ENCODE peak calls at places on chromosome 13, in ten cellular contexts. O is RPMI8226; E is Peyer's patch; H is activated T-cell treated with anti-CD3 and anti-CD28 coated beads for 1 hour; J is NCI-H2107; A is WERI-Rb-1; G is activated CD4-positive, CD25-positive, alpha-beta regulatory T cell; W is activated naive CD8-positive, alpha-beta T cell treated with anti-CD3 and anti-CD28 coated beads, Interleukin-2, amount 50 U/mL, for 24 hours; Z is activated T-helper 1 cell treated with anti-CD3 and anti-CD28 coated beads, Interleukin-2, amount 50 U/mL, for 16 hours; C is fibroblast of mammary gland. V is an unnamed sample.

GRCh38 chr13:33797622-33798021 is 20.3 kb upstream of the RFC3 start:
- DNase-seq in G (no peak), W (no peak), H (no peak), O (peak), J (no peak), Z (no peak), C (peak), A (no peak), E (no peak), V (no peak)

GRCh38 chr13:41426047-41426446 is 31.3 kb upstream of the RGCC start:
- DNase-seq in O (no peak), W (no peak), J (no peak), A (no peak), Z (no peak), E (no peak), G (no peak), C (no peak), H (no peak), V (no peak)

GRCh38 chr13:99962242-99962641 is 9.3 kb downstream of the ZIC5 start:
- DNase-seq in O (no peak), C (no peak), A (no peak), J (peak), Z (no peak), W (no peak), G (no peak), E (no peak), H (no peak), V (no peak)

GRCh38 chr13:37148501-37148900 is 43.0 kb upstream of the CSNK1A1L start:
- DNase-seq in Z (no peak), C (peak), G (no peak), E (no peak), W (no peak), O (no peak), J (no peak), H (no peak), A (peak), V (no peak)

GRCh38 chr13:113658836-113659235 is 838 bp upstream of the ATP4B start:
- DNase-seq in G (no peak), E (no peak), Z (no peak), C (no peak), A (peak), J (no peak), O (no peak), H (no peak), W (no peak), V (no peak)

GRCh38 chr13:71524245-71525002 is 342.6 kb downstream of the DACH1 start:
- DNase-seq in J (no peak), Z (no peak), A (no peak), W (no peak), G (no peak), C (no peak), E (no peak), O (no peak), H (no peak), V (no peak)

GRCh38 chr13:51797664-51798488 is 6.1 kb downstream of the DHRS12 start:
- DNase-seq in J (peak), Z (peak), E (peak), W (peak), H (peak), C (peak), O (peak), A (peak), G (peak), V (peak)

GRCh38 chr13:24763596-24764275 is at the start of gene RNF17:
- DNase-seq in Z (no peak), H (no peak), J (no peak), E (no peak), G (no peak), W (no peak), A (no peak), O (no peak), C (no peak), V (no peak)

GRCh38 chr13:87941244-87941643 is 270.1 kb downstream of the SLITRK5 start:
- DNase-seq in Z (no peak), C (no peak), O (no peak), H (no peak), A (no peak), G (no peak), E (no peak), W (no peak), J (no peak), V (no peak)

GRCh38 chr13:32086366-32086765 is 54.8 kb downstream of the FRY start:
- DNase-seq in E (no peak), W (no peak), Z (no peak), J (no peak), C (peak), G (no peak), H (no peak), O (no peak), A (no peak), V (no peak)

GRCh38 chr13:106105153-106105552 is 430.3 kb downstream of the EFNB2 start:
- DNase-seq in J (no peak), A (no peak), C (peak), Z (no peak), O (no peak), E (no peak), H (no peak), G (no peak), W (no peak), V (no peak)

GRCh38 chr13:49585220-49586157 is at the start of gene RCBTB1:
- DNase-seq in G (peak), H (peak), W (peak), J (peak), O (peak), A (peak), E (peak), Z (peak), C (peak), V (peak)

GRCh38 chr13:110869805-110870706 is 44.8 kb downstream of the ANKRD10 start:
- DNase-seq in H (no peak), O (peak), J (no peak), E (no peak), Z (no peak), G (no peak), C (peak), W (peak), A (no peak), V (peak)

GRCh38 chr13:64441740-64442139 is 2788.4 kb downstream of the PCDH9 start:
- DNase-seq in E (no peak), O (no peak), A (no peak), W (no peak), G (no peak), Z (no peak), J (no peak), H (no peak), C (no peak), V (no peak)

GRCh38 chr13:76969488-76970365 is 21.4 kb downstream of the ACOD1 start:
- DNase-seq in H (no peak), E (no peak), G (no peak), W (no peak), O (no peak), C (peak), A (no peak), J (no peak), Z (no peak), V (no peak)

GRCh38 chr13:114100446-114101320 is 31.7 kb downstream of the RASA3 start:
- DNase-seq in H (no peak), Z (no peak), O (peak), G (no peak), A (peak), E (no peak), J (no peak), W (no peak), C (no peak), V (no peak)

GRCh38 chr13:60351816-60352215 is 45.2 kb upstream of the TDRD3 start:
- DNase-seq in C (peak), J (no peak), O (no peak), E (no peak), Z (no peak), H (no peak), W (no peak), G (no peak), A (no peak), V (no peak)

GRCh38 chr13:59112375-59112774 is 1051.4 kb downstream of the DIAPH3 start:
- DNase-seq in A (peak), E (no peak), C (peak), H (no peak), G (no peak), J (no peak), O (no peak), Z (no peak), W (no peak), V (peak)

GRCh38 chr13:28037399-28037798 is 48.9 kb upstream of the URAD start:
- DNase-seq in H (no peak), O (no peak), W (no peak), E (no peak), A (no peak), J (no peak), G (no peak), Z (no peak), C (peak), V (no peak)

GRCh38 chr13:48069573-48069972 is 25.3 kb downstream of the MED4 start:
- DNase-seq in O (no peak), H (no peak), W (no peak), E (no peak), G (no peak), C (peak), J (no peak), Z (no peak), A (no peak), V (no peak)

GRCh38 chr13:76338003-76338402 is 548.2 kb downstream of the KCTD12 start:
- DNase-seq in H (no peak), W (no peak), Z (no peak), J (no peak), E (no peak), G (no peak), O (no peak), A (no peak), C (no peak), V (no peak)

GRCh38 chr13:113064534-113065405 is 40.8 kb upstream of the F7 start:
- DNase-seq in W (no peak), G (no peak), E (no peak), C (peak), Z (no peak), A (no peak), H (no peak), O (no peak), J (peak), V (no peak)

GRCh38 chr13:113641426-113641825 is 16.6 kb downstream of the ATP4B start:
- DNase-seq in E (no peak), Z (no peak), O (no peak), C (no peak), G (no peak), W (no peak), J (no peak), H (no peak), A (no peak), V (no peak)

GRCh38 chr13:95641961-95642621 is 2.4 kb downstream of the DZIP1 start:
- DNase-seq in H (no peak), J (no peak), A (no peak), G (no peak), E (no peak), W (peak), O (no peak), C (peak), Z (no peak), V (peak)

GRCh38 chr13:47433461-47434005 is 536.7 kb upstream of the HTR2A start:
- DNase-seq in C (peak), E (no peak), J (no peak), O (no peak), W (no peak), Z (no peak), G (no peak), A (no peak), H (no peak), V (no peak)

GRCh38 chr13:78993792-78994191 is 334.8 kb upstream of the OBI1 start:
- DNase-seq in A (peak), O (no peak), H (no peak), G (no peak), E (no peak), W (no peak), C (no peak), J (no peak), Z (no peak), V (peak)

GRCh38 chr13:98722958-98723357 is 29.5 kb downstream of the SLC15A1 start:
- DNase-seq in W (no peak), G (no peak), A (no peak), Z (no peak), H (no peak), C (no peak), E (no peak), J (no peak), O (no peak), V (no peak)

GRCh38 chr13:75482070-75482819 is at the start of gene TBC1D4:
- DNase-seq in E (peak), C (peak), A (peak), Z (peak), W (peak), O (peak), G (peak), H (peak), J (no peak), V (peak)

GRCh38 chr13:94712287-94712811 is at the start of gene SOX21:
- DNase-seq in Z (no peak), O (no peak), W (no peak), H (no peak), E (no peak), G (no peak), J (no peak), C (no peak), A (no peak), V (no peak)

GRCh38 chr13:111976474-111977183 is 90.3 kb upstream of the SOX1 start:
- DNase-seq in Z (no peak), H (no peak), A (no peak), W (no peak), J (no peak), C (no peak), G (no peak), O (no peak), E (no peak), V (peak)

GRCh38 chr13:33025220-33025744 is 9.1 kb downstream of the KL start:
- DNase-seq in E (no peak), H (no peak), G (no peak), W (no peak), Z (no peak), O (no peak), C (no peak), A (no peak), J (no peak), V (no peak)

GRCh38 chr13:39335721-39336120 is 267.3 kb downstream of the LHFPL6 start:
- DNase-seq in J (no peak), G (no peak), W (no peak), H (no peak), A (no peak), E (no peak), Z (no peak), C (no peak), O (no peak), V (no peak)

GRCh38 chr13:37187611-37188010 is 82.1 kb upstream of the CSNK1A1L start:
- DNase-seq in Z (no peak), H (no peak), E (no peak), O (no peak), J (no peak), C (no peak), W (no peak), A (no peak), G (no peak), V (no peak)

GRCh38 chr13:112904436-112904960 is 64.5 kb upstream of the MCF2L start:
- DNase-seq in E (no peak), J (no peak), O (no peak), C (no peak), Z (no peak), H (no peak), A (peak), W (no peak), G (no peak), V (no peak)

GRCh38 chr13:25733061-25733491 is 318.7 kb downstream of the SHISA2 start:
- DNase-seq in A (no peak), E (no peak), H (no peak), W (no peak), G (no peak), J (no peak), Z (no peak), C (peak), O (no peak), V (no peak)

GRCh38 chr13:34066344-34066743 is 248.4 kb downstream of the RFC3 start:
- DNase-seq in C (no peak), A (peak), J (no peak), Z (no peak), G (no peak), E (no peak), O (no peak), H (no peak), W (no peak), V (no peak)

GRCh38 chr13:40064723-40065122 is 409.3 kb downstream of the COG6 start:
- DNase-seq in Z (no peak), C (peak), H (no peak), G (no peak), J (no peak), E (no peak), A (no peak), W (no peak), O (no peak), V (no peak)